ENCODE peak calls at places on chromosome 15, in five cellular contexts. V is astrocyte of the spinal cord; P is activated CD4-positive, alpha-beta T cell treated with anti-CD3 and anti-CD28 coated beads for 36 hours; W is CD8-positive, alpha-beta memory T cell; Z is GM19239. T is an unnamed sample.

GRCh38 chr15:61634837-61635236 is 405.7 kb upstream of the RORA start:
- DNase-seq in V (no peak), P (no peak), W (no peak), Z (no peak), T (no peak)

GRCh38 chr15:83991163-83991562 is 244.4 kb upstream of the GOLGA6L4 start:
- DNase-seq in V (no peak), P (no peak), W (no peak), Z (no peak), T (peak)

GRCh38 chr15:98649996-98650870 is 1.9 kb downstream of the IGF1R start:
- DNase-seq in V (no peak), P (peak), W (peak), Z (no peak), T (peak)

GRCh38 chr15:70268698-70269251 is 171.1 kb upstream of the TLE3 start:
- DNase-seq in V (no peak), P (peak), W (no peak), Z (no peak), T (peak)

GRCh38 chr15:64878708-64879107 is 33.0 kb upstream of the ANKDD1A start:
- DNase-seq in V (no peak), P (no peak), W (no peak), Z (no peak), T (no peak)

GRCh38 chr15:56496635-56497034 is 31.7 kb upstream of the MNS1 start:
- DNase-seq in V (peak), P (no peak), W (no peak), Z (peak), T (peak)

GRCh38 chr15:68818671-68819450 is 1.8 kb downstream of the ANP32A start:
- DNase-seq in V (peak), P (peak), W (peak), Z (no peak), T (peak)

GRCh38 chr15:62277816-62278394 is 112.8 kb upstream of the C2CD4B start:
- DNase-seq in V (no peak), P (no peak), W (no peak), Z (no peak), T (no peak)

GRCh38 chr15:32909431-32909830 is 191.6 kb downstream of the GREM1 start:
- DNase-seq in V (peak), P (no peak), W (no peak), Z (no peak), T (peak)

GRCh38 chr15:45442497-45443135 is 64.3 kb upstream of the GATM start:
- DNase-seq in V (peak), P (no peak), W (no peak), Z (no peak), T (peak)

GRCh38 chr15:48637639-48638038 is 7.9 kb downstream of the FBN1 start:
- DNase-seq in V (no peak), P (no peak), W (no peak), Z (no peak), T (no peak)